ENCODE peak calls at places on chromosomes 1 and 21, in seven cellular contexts. H, T, L, B, W, F and A are unnamed samples. For H3K4me1, the result is how much of the 10 kb centered on the place peaks cover.

GRCh38 chr1:230230273-230230672 is 163.2 kb downstream of the GALNT2 start:
- DNase-seq in H (no peak), T (no peak), L (no peak), B (no peak), W (no peak), F (no peak), A (no peak)

GRCh38 chr1:202710070-202711025 is at the start of gene SYT2:
- DNase-seq in H (no peak), T (peak), L (peak), B (no peak), W (no peak), F (no peak), A (peak)

GRCh38 chr1:112544011-112544688 is 35.4 kb downstream of the WNT2B start:
- DNase-seq in H (peak), T (no peak), L (no peak), B (no peak), W (peak), F (no peak), A (no peak)

GRCh38 chr21:44801468-44802395 is at the start of gene UBE2G2:
- DNase-seq in H (peak), T (peak), L (peak), B (no peak), W (peak), F (no peak), A (peak)

GRCh38 chr1:41513388-41513745 is 28.9 kb upstream of the EDN2 start:
- DNase-seq in H (no peak), T (peak), L (peak), B (no peak), W (no peak), F (no peak), A (no peak)

GRCh38 chr1:11042995-11043874 is 3.8 kb downstream of the MASP2 start:
- DNase-seq in H (no peak), T (peak), L (no peak), B (no peak), W (no peak), F (no peak), A (no peak)

GRCh38 chr1:61170328-61171238 is 88.2 kb downstream of the NFIA start:
- DNase-seq in H (peak), T (peak), L (no peak), B (no peak), W (no peak), F (no peak), A (no peak)

GRCh38 chr1:108533351-108534083 is 26.4 kb upstream of the EEIG2 start:
- DNase-seq in H (no peak), T (peak), L (no peak), B (peak), W (no peak), F (no peak), A (peak)

GRCh38 chr21:46320331-46320801 is 3.3 kb downstream of the C21orf58 start:
- DNase-seq in H (no peak), T (peak), L (no peak), B (no peak), W (no peak), F (no peak), A (no peak)

GRCh38 chr1:100868364-100868995 is 26.2 kb downstream of the EXTL2 start:
- DNase-seq in H (peak), T (no peak), L (peak), B (no peak), W (peak), F (no peak), A (peak)

GRCh38 chr1:56566994-56567393 is 12.4 kb downstream of the PLPP3 start:
- DNase-seq in H (no peak), T (no peak), L (no peak), B (no peak), W (no peak), F (no peak), A (no peak)

DNA sequence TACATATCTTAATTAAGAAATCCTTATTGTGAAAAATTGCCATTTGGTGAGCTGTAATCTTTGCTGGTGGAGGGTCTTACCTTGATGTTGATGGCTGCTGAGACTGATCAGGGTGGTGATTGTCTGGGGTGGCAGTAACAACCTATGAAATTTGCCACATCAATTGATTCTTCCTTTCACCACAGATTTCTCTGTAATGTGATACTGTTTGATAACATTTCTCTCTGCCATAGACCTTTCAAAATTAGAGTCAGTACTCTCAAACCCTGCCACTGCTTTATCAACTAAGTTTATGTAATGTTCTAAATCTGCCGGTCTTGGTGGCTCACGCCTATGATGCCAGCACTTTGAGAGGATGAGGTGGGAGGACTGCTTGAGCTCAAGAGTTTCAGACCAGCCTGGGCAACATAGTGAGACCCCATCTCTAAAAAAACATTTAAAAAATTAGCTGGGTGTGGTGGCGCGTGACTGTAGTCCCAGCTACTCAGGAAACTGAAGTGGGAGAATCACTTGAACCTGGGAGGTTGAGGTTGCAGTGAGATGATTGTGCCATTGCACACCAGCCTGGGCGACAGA is 5.0 kb downstream of the KPNA6 start:
- DNase-seq in H (no peak), T (no peak), L (no peak), B (no peak), W (no peak), F (no peak), A (no peak)
- TF ChIP-seq YY1 in H (no peak), T (no peak), L (no peak), B (no peak), W (no peak), F (no peak), A (no peak)

DNA sequence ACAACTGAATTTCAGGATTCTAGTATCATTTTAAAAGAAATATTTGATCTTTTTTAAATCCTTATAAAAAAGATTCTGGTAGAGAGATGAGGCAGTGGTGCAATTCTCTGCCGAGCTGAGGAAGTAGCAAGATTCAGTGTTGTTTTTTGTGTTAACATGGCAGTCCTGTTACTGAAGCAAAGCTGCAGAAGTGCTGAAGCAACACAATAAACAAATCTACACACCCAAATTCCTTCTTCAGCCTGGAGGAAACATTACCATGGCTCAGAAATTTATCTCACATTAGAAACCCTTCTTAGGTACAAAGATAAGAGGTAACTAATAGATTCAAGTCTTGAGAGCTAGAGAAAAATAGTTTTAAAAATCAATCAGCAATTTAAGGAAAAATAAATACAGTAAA is 216.0 kb downstream of the DENND1B start:
- DNase-seq in H (no peak), T (no peak), L (no peak), B (no peak), W (no peak), F (no peak), A (no peak)
- H3K4me1 ChIP-seq in H (under half), T (under half), L (under half), B (under half), W (under half), F (under half), A (under half)

DNA sequence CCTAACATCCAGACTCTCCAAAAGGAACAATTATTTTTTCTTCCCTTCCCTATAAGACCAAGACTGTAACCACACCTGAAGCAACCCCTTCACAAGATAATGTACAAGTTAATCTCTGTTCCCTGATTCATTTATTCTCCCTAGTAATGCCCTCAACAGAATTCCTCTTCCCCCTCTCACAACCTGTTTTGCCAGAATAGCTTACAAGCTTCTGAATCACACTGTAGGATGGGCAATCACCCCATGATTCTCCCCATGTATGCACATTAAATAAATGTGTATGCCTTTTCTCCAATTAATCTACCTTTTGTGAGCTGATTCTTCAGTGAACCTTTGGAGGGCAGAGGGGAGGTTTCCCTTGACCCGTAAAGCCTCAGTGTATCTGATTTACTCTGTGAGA is 20.9 kb upstream of the RNF11 start:
- DNase-seq in H (no peak), T (no peak), L (no peak), B (no peak), W (no peak), F (no peak), A (no peak)
- H3K4me3 ChIP-seq in H (no peak), T (no peak), L (no peak), B (no peak), W (no peak), F (no peak), A (no peak)

GRCh38 chr1:26705788-26706237 is 10.0 kb downstream of the ARID1A start:
- DNase-seq in H (no peak), T (no peak), L (no peak), B (no peak), W (peak), F (no peak), A (no peak)
- TF ChIP-seq YY1 in H (no peak), T (no peak), L (no peak), B (no peak), W (no peak), F (no peak), A (no peak)

GRCh38 chr1:5526822-5527551 is 465.2 kb downstream of the NPHP4 start:
- DNase-seq in H (no peak), T (peak), L (no peak), B (no peak), W (no peak), F (no peak), A (no peak)
- H3K4me1 ChIP-seq in H (under half), T (under half), L (under half), B (under half), W (under half), F (under half), A (under half)

DNA sequence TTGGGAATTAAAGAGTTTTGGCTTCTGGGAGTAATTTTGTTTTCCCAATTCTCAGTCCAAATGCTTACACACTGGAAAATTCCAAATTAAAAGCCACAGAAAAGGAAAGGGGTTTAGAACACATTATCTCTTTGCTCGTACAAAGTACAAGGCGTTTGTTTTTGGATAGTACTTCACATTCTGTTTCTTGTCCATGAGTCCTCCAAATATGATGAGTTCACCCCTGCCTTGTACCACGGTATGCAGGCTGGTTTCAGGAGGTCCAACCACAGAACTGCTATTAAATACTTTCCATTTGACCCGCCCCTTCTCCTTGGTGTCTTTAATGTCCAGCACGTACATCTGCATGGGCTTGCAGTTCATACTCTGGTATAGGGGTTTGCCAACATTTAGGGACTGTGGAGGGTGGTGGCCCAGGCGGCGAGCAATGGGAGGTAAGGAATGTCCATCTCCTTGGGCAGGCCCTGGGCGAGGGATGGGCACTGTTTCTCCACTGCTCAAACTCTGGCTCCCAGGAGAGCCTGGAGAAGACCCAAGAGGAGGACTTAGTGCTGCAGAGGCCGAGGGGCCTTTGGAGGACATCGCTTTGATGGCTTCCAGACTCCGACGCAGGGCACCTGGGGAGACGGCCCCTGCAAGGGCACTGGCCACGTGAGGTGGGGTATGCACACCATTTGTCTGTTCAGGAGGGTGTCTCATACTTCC is 13.7 kb upstream of the CPLANE2 start:
- DNase-seq in H (no peak), T (no peak), L (no peak), B (no peak), W (no peak), F (no peak), A (no peak)
- H3K4me3 ChIP-seq in H (no peak), T (no peak), L (no peak), B (no peak), W (no peak), F (no peak), A (no peak)

DNA sequence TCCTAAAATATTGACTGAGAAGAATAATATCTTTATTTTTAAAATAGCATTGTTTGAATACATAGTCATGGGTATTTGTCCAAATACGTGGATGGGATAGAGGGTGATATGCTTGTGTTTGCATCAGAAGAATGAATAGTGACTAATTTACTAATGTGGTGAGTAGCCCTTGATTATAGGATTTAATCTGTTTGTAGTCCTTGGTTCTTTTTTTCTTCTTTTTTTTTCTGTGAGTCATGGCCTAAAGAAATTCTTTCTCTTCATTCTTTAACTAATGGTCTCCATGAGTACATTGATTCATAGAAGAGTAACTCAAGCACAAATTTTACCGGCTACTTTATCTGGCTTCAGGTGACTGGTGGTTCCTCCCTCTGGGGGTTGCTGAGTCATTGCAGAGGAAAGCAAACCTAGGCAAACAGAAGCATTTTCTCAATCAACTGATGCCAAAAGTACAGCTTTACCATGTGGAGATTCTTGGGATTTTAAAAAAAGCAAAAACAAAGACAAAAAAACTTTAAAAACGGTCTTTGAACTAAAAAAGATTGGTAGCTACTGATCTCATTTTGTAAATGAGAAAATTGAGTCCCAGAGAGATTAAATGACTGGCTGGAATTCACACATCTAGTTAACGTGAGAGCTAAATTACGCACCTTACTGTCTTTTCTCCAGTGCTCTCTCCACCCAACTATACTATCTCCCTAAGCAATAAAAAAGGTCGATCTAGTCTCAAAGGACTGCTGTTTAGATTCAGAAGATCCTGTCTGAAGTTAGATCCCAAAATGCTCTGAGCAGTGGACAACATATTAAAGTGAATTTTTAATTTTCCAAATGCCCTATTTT is 40.5 kb downstream of the AK5 start:
- DNase-seq in H (peak), T (peak), L (no peak), B (no peak), W (peak), F (peak), A (peak)
- TF ChIP-seq YY1 in H (no peak), T (no peak), L (no peak), B (no peak), W (no peak), F (no peak), A (no peak)